ENCODE peak calls at places on chromosomes 12 and 14, in eight cellular contexts. A is Kasumi-1, Q is EH, V is GM03348, J is NCI-H1092 treated with DMSO at 0.1 percent for 48 hours, Y is nucleus accumbens, L is glutamatergic neuron, X is neural crest cell. B is an unnamed sample.

GRCh38 chr12:74170645-74171477 is 366.8 kb upstream of the ATXN7L3B start:
- DNase-seq in A (no peak), Q (no peak), V (no peak), J (no peak), Y (no peak), L (no peak), X (no peak), B (no peak)

GRCh38 chr14:24941719-24942118 is 108.2 kb downstream of the STXBP6 start:
- DNase-seq in A (no peak), Q (no peak), V (no peak), J (peak; percentile 65), Y (no peak), L (no peak), X (no peak), B (no peak)

GRCh38 chr12:115840159-115840558 is 437.3 kb downstream of the MED13L start:
- DNase-seq in A (no peak), Q (no peak), V (no peak), J (no peak), Y (no peak), L (no peak), X (no peak), B (no peak)

GRCh38 chr14:64549805-64550538 is at the start of gene PPP1R36:
- DNase-seq in A (no peak), Q (peak; percentile 41), V (peak; percentile 73), J (peak; percentile 80), Y (peak; percentile 15), L (peak; percentile 64), X (no peak), B (peak; percentile 37)

GRCh38 chr14:90575336-90575735 is 178.5 kb downstream of the CALM1 start:
- DNase-seq in A (no peak), Q (no peak), V (no peak), J (no peak), Y (no peak), L (no peak), X (no peak), B (no peak)

GRCh38 chr12:104054681-104055346 is 4.8 kb upstream of the GLT8D2 start:
- DNase-seq in A (no peak), Q (no peak), V (no peak), J (no peak), Y (no peak), L (no peak), X (no peak), B (no peak)

GRCh38 chr12:123995023-123995422 is 22.0 kb downstream of the ZNF664 start:
- DNase-seq in A (no peak), Q (peak; percentile 72), V (peak; percentile 51), J (no peak), Y (peak; percentile 40), L (no peak), X (no peak), B (no peak)

GRCh38 chr14:89648510-89648909 is 231.5 kb upstream of the FOXN3 start:
- DNase-seq in A (no peak), Q (no peak), V (no peak), J (no peak), Y (no peak), L (no peak), X (no peak), B (no peak)

GRCh38 chr14:38065101-38065762 is 142.5 kb upstream of the SSTR1 start:
- DNase-seq in A (no peak), Q (no peak), V (no peak), J (no peak), Y (no peak), L (peak; percentile 13), X (no peak), B (peak; percentile 86)

GRCh38 chr12:75481774-75482173 is 1.2 kb downstream of the GLIPR1 start:
- DNase-seq in A (no peak), Q (peak; percentile 52), V (peak; percentile 27), J (no peak), Y (no peak), L (no peak), X (no peak), B (no peak)

GRCh38 chr14:36767603-36768281 is 106.1 kb downstream of the PAX9 start:
- DNase-seq in A (no peak), Q (no peak), V (no peak), J (peak; percentile 48), Y (no peak), L (no peak), X (no peak), B (no peak)

GRCh38 chr14:103384450-103385152 is 614 bp upstream of the MARK3 start:
- DNase-seq in A (no peak), Q (no peak), V (no peak), J (no peak), Y (no peak), L (peak; percentile 40), X (no peak), B (no peak)

GRCh38 chr12:52216807-52217206 is 16.2 kb upstream of the KRT7 start:
- DNase-seq in A (no peak), Q (no peak), V (no peak), J (no peak), Y (no peak), L (no peak), X (no peak), B (no peak)

GRCh38 chr14:33990790-33991189 is 39.9 kb upstream of the EGLN3 start:
- DNase-seq in A (no peak), Q (no peak), V (no peak), J (no peak), Y (no peak), L (no peak), X (no peak), B (no peak)

GRCh38 chr14:96811265-96811664 is 14.1 kb downstream of the VRK1 start:
- DNase-seq in A (no peak), Q (peak; percentile 89), V (peak; percentile 37), J (no peak), Y (no peak), L (no peak), X (no peak), B (no peak)

GRCh38 chr12:89187507-89187906 is 164.8 kb downstream of the DUSP6 start:
- DNase-seq in A (no peak), Q (no peak), V (no peak), J (no peak), Y (no peak), L (no peak), X (no peak), B (no peak)

GRCh38 chr14:38616959-38617358 is 361.1 kb upstream of the CLEC14A start:
- DNase-seq in A (no peak), Q (peak; percentile 21), V (no peak), J (peak; percentile 55), Y (no peak), L (no peak), X (no peak), B (no peak)

GRCh38 chr12:131494741-131495524 is 216.0 kb upstream of the SFSWAP start:
- DNase-seq in A (no peak), Q (no peak), V (no peak), J (no peak), Y (no peak), L (no peak), X (no peak), B (no peak)

GRCh38 chr14:58428011-58428807 is 690 bp downstream of the KIAA0586 start:
- DNase-seq in A (peak; percentile 77), Q (peak; percentile 65), V (peak; percentile 42), J (peak; percentile 58), Y (peak; percentile 5), L (no peak), X (peak; percentile 11), B (no peak)

GRCh38 chr12:4214912-4215861 is 58.4 kb upstream of the CCND2 start:
- DNase-seq in A (peak; percentile 73), Q (no peak), V (no peak), J (no peak), Y (no peak), L (no peak), X (no peak), B (peak; percentile 12)

B was measured in naive thymus-derived CD8-positive, alpha-beta T cell.